ENCODE peak calls at places on chromosomes 6 and 20, in four cellular contexts. One of them, this sample, is unnamed.

GRCh38 chr20:62156592-62157386 is 13.2 kb downstream of the SS18L1 start:
- DNase-seq in NCI-H748 treated with DMSO at 0.1 percent for 48 hours: no peak
- DNase-seq in iPS DF 6.9: no peak
- DNase-seq in neural crest cell: peak; percentile 72
- DNase-seq in this sample: peak; percentile 99

GRCh38 chr6:1136856-1137255 is 175.0 kb upstream of the FOXQ1 start:
- DNase-seq in NCI-H748 treated with DMSO at 0.1 percent for 48 hours: no peak
- DNase-seq in iPS DF 6.9: no peak
- DNase-seq in neural crest cell: no peak
- DNase-seq in this sample: no peak

GRCh38 chr20:36543187-36544133 is 2.1 kb downstream of the MYL9 start:
- DNase-seq in NCI-H748 treated with DMSO at 0.1 percent for 48 hours: no peak
- DNase-seq in iPS DF 6.9: no peak
- DNase-seq in neural crest cell: no peak
- DNase-seq in this sample: no peak

GRCh38 chr6:108544586-108544985 is 16.1 kb upstream of the FOXO3 start:
- DNase-seq in NCI-H748 treated with DMSO at 0.1 percent for 48 hours: no peak
- DNase-seq in iPS DF 6.9: no peak
- DNase-seq in neural crest cell: no peak
- DNase-seq in this sample: no peak

GRCh38 chr6:108102965-108103364 is 28.4 kb upstream of the OSTM1 start:
- DNase-seq in NCI-H748 treated with DMSO at 0.1 percent for 48 hours: no peak
- DNase-seq in iPS DF 6.9: no peak
- DNase-seq in neural crest cell: no peak
- DNase-seq in this sample: no peak

GRCh38 chr6:139583420-139583819 is 209.0 kb upstream of the CITED2 start:
- DNase-seq in NCI-H748 treated with DMSO at 0.1 percent for 48 hours: no peak
- DNase-seq in iPS DF 6.9: no peak
- DNase-seq in neural crest cell: no peak
- DNase-seq in this sample: no peak

GRCh38 chr20:32433311-32434021 is 75.3 kb downstream of the ASXL1 start:
- DNase-seq in NCI-H748 treated with DMSO at 0.1 percent for 48 hours: no peak
- DNase-seq in iPS DF 6.9: no peak
- DNase-seq in neural crest cell: no peak
- DNase-seq in this sample: no peak

GRCh38 chr20:51987812-51988211 is 185.5 kb upstream of the SALL4 start:
- DNase-seq in NCI-H748 treated with DMSO at 0.1 percent for 48 hours: no peak
- DNase-seq in iPS DF 6.9: no peak
- DNase-seq in neural crest cell: no peak
- DNase-seq in this sample: no peak

GRCh38 chr20:44183282-44183681 is 3.7 kb downstream of the JPH2 start:
- DNase-seq in NCI-H748 treated with DMSO at 0.1 percent for 48 hours: no peak
- DNase-seq in iPS DF 6.9: no peak
- DNase-seq in neural crest cell: no peak
- DNase-seq in this sample: no peak

GRCh38 chr6:166940643-166941068 is 15.7 kb downstream of the RNASET2 start:
- DNase-seq in NCI-H748 treated with DMSO at 0.1 percent for 48 hours: no peak
- DNase-seq in iPS DF 6.9: no peak
- DNase-seq in neural crest cell: no peak
- DNase-seq in this sample: peak; percentile 87

GRCh38 chr6:22145294-22145693 is 151.5 kb downstream of the PRL start:
- DNase-seq in NCI-H748 treated with DMSO at 0.1 percent for 48 hours: no peak
- DNase-seq in iPS DF 6.9: no peak
- DNase-seq in neural crest cell: no peak
- DNase-seq in this sample: no peak

GRCh38 chr6:162149786-162150185 is 577.8 kb downstream of the PRKN start:
- DNase-seq in NCI-H748 treated with DMSO at 0.1 percent for 48 hours: no peak
- DNase-seq in iPS DF 6.9: peak; percentile 13
- DNase-seq in neural crest cell: no peak
- DNase-seq in this sample: no peak

GRCh38 chr6:15421945-15422733 is 176.3 kb downstream of the JARID2 start:
- DNase-seq in NCI-H748 treated with DMSO at 0.1 percent for 48 hours: no peak
- DNase-seq in iPS DF 6.9: no peak
- DNase-seq in neural crest cell: no peak
- DNase-seq in this sample: no peak

GRCh38 chr6:31270788-31271640 is 878 bp downstream of the HLA-C start:
- DNase-seq in NCI-H748 treated with DMSO at 0.1 percent for 48 hours: no peak
- DNase-seq in iPS DF 6.9: no peak
- DNase-seq in neural crest cell: peak; percentile 11
- DNase-seq in this sample: no peak

GRCh38 chr6:4941782-4942672 is 61.8 kb downstream of the RPP40 start:
- DNase-seq in NCI-H748 treated with DMSO at 0.1 percent for 48 hours: no peak
- DNase-seq in iPS DF 6.9: no peak
- DNase-seq in neural crest cell: no peak
- DNase-seq in this sample: peak; percentile 62

GRCh38 chr20:34600892-34601653 is 42.6 kb downstream of the MAP1LC3A start:
- DNase-seq in NCI-H748 treated with DMSO at 0.1 percent for 48 hours: no peak
- DNase-seq in iPS DF 6.9: no peak
- DNase-seq in neural crest cell: no peak
- DNase-seq in this sample: no peak